ENCODE peak calls at places on chromosome 6, in five cellular contexts. One of them, this sample, is unnamed.

GRCh38 chr6:23170044-23170443 is 600.7 kb downstream of the HDGFL1 start:
- DNase-seq in fibroblast of pulmonary artery: peak
- DNase-seq in DND-41: no peak
- DNase-seq in adrenal gland: no peak
- DNase-seq in PC-9: no peak
- DNase-seq in this sample: no peak

GRCh38 chr6:26233608-26234420 is 131.2 kb upstream of the BTN3A2 start:
- DNase-seq in fibroblast of pulmonary artery: peak
- DNase-seq in DND-41: peak
- DNase-seq in adrenal gland: peak
- DNase-seq in PC-9: peak
- DNase-seq in this sample: no peak

GRCh38 chr6:87575423-87575822 is 14.4 kb downstream of the RARS2 start:
- DNase-seq in fibroblast of pulmonary artery: no peak
- DNase-seq in DND-41: no peak
- DNase-seq in adrenal gland: no peak
- DNase-seq in PC-9: no peak
- DNase-seq in this sample: no peak

GRCh38 chr6:16377470-16377869 is 139.1 kb downstream of the GMPR start:
- DNase-seq in fibroblast of pulmonary artery: no peak
- DNase-seq in DND-41: no peak
- DNase-seq in adrenal gland: no peak
- DNase-seq in PC-9: no peak
- DNase-seq in this sample: no peak

GRCh38 chr6:53417141-53417540 is 68.4 kb upstream of the ELOVL5 start:
- DNase-seq in fibroblast of pulmonary artery: no peak
- DNase-seq in DND-41: no peak
- DNase-seq in adrenal gland: no peak
- DNase-seq in PC-9: no peak
- DNase-seq in this sample: no peak

GRCh38 chr6:149854532-149854931 is 9.6 kb downstream of the LRP11 start:
- DNase-seq in fibroblast of pulmonary artery: no peak
- DNase-seq in DND-41: no peak
- DNase-seq in adrenal gland: no peak
- DNase-seq in PC-9: peak
- DNase-seq in this sample: no peak

GRCh38 chr6:84696181-84696580 is 68.2 kb downstream of the TBX18 start:
- DNase-seq in fibroblast of pulmonary artery: no peak
- DNase-seq in DND-41: no peak
- DNase-seq in adrenal gland: no peak
- DNase-seq in PC-9: no peak
- DNase-seq in this sample: no peak

GRCh38 chr6:34161857-34162515 is 16.1 kb upstream of the GRM4 start:
- DNase-seq in fibroblast of pulmonary artery: no peak
- DNase-seq in DND-41: no peak
- DNase-seq in adrenal gland: no peak
- DNase-seq in PC-9: no peak
- DNase-seq in this sample: no peak

GRCh38 chr6:139230421-139230840 is 61.4 kb downstream of the TXLNB start:
- DNase-seq in fibroblast of pulmonary artery: peak
- DNase-seq in DND-41: no peak
- DNase-seq in adrenal gland: no peak
- DNase-seq in PC-9: peak
- DNase-seq in this sample: peak

GRCh38 chr6:43796910-43797890 is 27.2 kb downstream of the VEGFA start:
- DNase-seq in fibroblast of pulmonary artery: no peak
- DNase-seq in DND-41: no peak
- DNase-seq in adrenal gland: no peak
- DNase-seq in PC-9: no peak
- DNase-seq in this sample: no peak

GRCh38 chr6:37812835-37813234 is 6.7 kb upstream of the ZFAND3 start:
- DNase-seq in fibroblast of pulmonary artery: no peak
- DNase-seq in DND-41: no peak
- DNase-seq in adrenal gland: peak
- DNase-seq in PC-9: no peak
- DNase-seq in this sample: no peak

GRCh38 chr6:14857501-14857900 is 388.4 kb upstream of the JARID2 start:
- DNase-seq in fibroblast of pulmonary artery: no peak
- DNase-seq in DND-41: peak
- DNase-seq in adrenal gland: no peak
- DNase-seq in PC-9: no peak
- DNase-seq in this sample: no peak

GRCh38 chr6:14732845-14733757 is 512.8 kb upstream of the JARID2 start:
- DNase-seq in fibroblast of pulmonary artery: peak
- DNase-seq in DND-41: no peak
- DNase-seq in adrenal gland: no peak
- DNase-seq in PC-9: peak
- DNase-seq in this sample: peak

GRCh38 chr6:16511723-16512584 is 249.3 kb downstream of the ATXN1 start:
- DNase-seq in fibroblast of pulmonary artery: no peak
- DNase-seq in DND-41: peak
- DNase-seq in adrenal gland: no peak
- DNase-seq in PC-9: no peak
- DNase-seq in this sample: no peak

GRCh38 chr6:37663016-37663810 is 34.5 kb downstream of the MDGA1 start:
- DNase-seq in fibroblast of pulmonary artery: peak
- DNase-seq in DND-41: no peak
- DNase-seq in adrenal gland: no peak
- DNase-seq in PC-9: no peak
- DNase-seq in this sample: peak

GRCh38 chr6:150377211-150377781 is 8.5 kb downstream of the IYD start:
- DNase-seq in fibroblast of pulmonary artery: no peak
- DNase-seq in DND-41: no peak
- DNase-seq in adrenal gland: no peak
- DNase-seq in PC-9: peak
- DNase-seq in this sample: no peak

GRCh38 chr6:166910601-166911000 is 45.7 kb downstream of the RNASET2 start:
- DNase-seq in fibroblast of pulmonary artery: no peak
- DNase-seq in DND-41: no peak
- DNase-seq in adrenal gland: no peak
- DNase-seq in PC-9: no peak
- DNase-seq in this sample: peak

GRCh38 chr6:98946266-98946817 is 1.4 kb downstream of the FBXL4 start:
- DNase-seq in fibroblast of pulmonary artery: no peak
- DNase-seq in DND-41: no peak
- DNase-seq in adrenal gland: no peak
- DNase-seq in PC-9: no peak
- DNase-seq in this sample: peak

GRCh38 chr6:98944598-98945011 is 3.1 kb downstream of the FBXL4 start:
- DNase-seq in fibroblast of pulmonary artery: peak
- DNase-seq in DND-41: no peak
- DNase-seq in adrenal gland: peak
- DNase-seq in PC-9: no peak
- DNase-seq in this sample: peak

GRCh38 chr6:98946877-98947410 is 802 bp downstream of the FBXL4 start:
- DNase-seq in fibroblast of pulmonary artery: peak
- DNase-seq in DND-41: peak
- DNase-seq in adrenal gland: no peak
- DNase-seq in PC-9: peak
- DNase-seq in this sample: peak

GRCh38 chr6:98944168-98944567 is 3.6 kb downstream of the FBXL4 start:
- DNase-seq in fibroblast of pulmonary artery: no peak
- DNase-seq in DND-41: no peak
- DNase-seq in adrenal gland: no peak
- DNase-seq in PC-9: no peak
- DNase-seq in this sample: no peak

DNA sequence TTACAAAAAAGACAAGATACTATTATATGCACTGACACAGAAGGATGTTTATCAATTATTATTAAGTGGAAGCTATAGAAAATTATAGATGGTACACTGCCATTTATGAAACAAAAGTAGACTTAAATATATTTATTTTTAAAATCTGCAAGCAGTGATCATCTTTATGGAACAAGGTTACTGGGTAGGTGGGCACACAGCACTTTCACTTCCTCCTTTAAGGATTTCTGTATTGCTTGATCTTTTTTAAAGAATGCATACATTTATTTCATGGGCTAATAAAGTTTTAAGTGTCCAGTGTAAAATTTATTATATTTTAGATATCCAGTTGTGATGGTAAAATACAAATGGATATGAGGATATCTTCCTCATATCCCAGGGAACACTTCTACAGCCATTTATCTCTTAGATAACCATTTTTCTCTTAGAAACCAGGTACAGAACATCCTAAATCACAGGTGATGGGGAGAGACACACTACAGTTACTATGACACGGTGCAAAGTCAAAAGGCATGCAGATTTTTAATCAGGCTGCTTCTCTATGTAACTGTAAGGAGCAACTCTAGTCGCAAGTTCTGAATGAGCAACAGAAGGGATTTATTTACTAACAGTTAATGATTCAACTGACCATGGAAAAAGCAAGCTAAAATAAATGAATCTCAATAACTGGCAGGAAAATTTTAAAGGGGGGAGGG is 2.3 kb downstream of the FBXL4 start:
- DNase-seq in fibroblast of pulmonary artery: no peak
- DNase-seq in DND-41: no peak
- DNase-seq in adrenal gland: no peak
- DNase-seq in PC-9: no peak
- DNase-seq in this sample: no peak
- H3K4me3 ChIP-seq in fibroblast of pulmonary artery: no peak
- H3K4me3 ChIP-seq in DND-41: no peak
- H3K4me3 ChIP-seq in adrenal gland: no peak
- H3K4me3 ChIP-seq in PC-9: peak
- H3K4me3 ChIP-seq in this sample: no peak

DNA sequence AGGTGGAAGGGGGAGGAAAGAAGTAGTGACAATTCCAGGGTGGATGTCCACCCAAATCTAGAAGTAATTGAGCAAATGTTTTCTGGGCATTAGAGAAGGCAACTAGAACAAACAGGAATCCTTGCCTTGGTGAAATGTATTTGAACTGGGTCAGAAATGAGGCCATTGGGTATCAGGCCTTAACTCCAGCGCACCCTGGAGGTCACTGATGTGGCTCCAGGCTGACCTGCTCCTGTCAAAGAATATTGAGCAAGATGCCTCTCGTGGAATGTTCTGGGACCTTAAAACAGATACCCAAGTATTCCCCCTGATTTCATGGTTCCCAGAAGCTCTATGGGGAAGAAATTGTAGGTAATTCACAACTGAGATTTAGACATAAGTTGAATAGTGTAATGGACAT is 6.9 kb downstream of the HLA-DPB1 start:
- DNase-seq in fibroblast of pulmonary artery: no peak
- DNase-seq in DND-41: no peak
- DNase-seq in adrenal gland: no peak
- DNase-seq in PC-9: no peak
- DNase-seq in this sample: peak
- TF ChIP-seq CTCF in fibroblast of pulmonary artery: no peak
- TF ChIP-seq CTCF in DND-41: peak
- TF ChIP-seq CTCF in adrenal gland: peak
- TF ChIP-seq CTCF in PC-9: peak
- TF ChIP-seq CTCF in this sample: peak

DNA sequence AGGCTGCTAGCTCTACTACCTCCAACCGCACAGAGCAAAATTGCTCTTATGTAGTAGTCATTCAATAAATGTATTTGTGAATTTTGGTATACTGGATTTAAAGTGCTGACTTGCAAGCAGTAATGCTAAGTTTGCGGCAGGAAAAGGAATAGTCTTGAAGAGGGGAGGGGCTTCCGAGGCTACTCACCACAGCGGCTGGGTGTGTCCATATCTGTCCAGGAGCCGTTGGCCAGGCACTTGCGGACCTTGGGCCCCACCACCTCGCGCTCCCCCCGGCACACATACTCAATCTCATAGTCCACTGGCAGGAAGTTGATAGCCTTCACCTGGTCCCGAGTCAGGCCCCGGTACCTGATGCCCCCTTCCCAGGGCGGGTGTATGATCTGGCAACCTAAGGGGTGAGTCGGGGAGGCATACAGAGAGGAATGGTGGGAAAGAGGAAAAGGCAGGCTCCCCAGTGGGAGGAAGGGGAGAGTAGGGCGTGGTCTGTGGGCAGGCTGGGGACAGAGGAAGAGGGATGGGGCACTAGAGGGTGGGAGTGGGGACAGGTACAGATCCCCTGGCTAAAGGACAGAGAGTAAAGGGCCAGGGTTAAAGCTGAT is 1.7 kb downstream of the GABBR1 start:
- DNase-seq in fibroblast of pulmonary artery: no peak
- DNase-seq in DND-41: no peak
- DNase-seq in adrenal gland: peak
- DNase-seq in PC-9: no peak
- DNase-seq in this sample: no peak
- H3K4me3 ChIP-seq in fibroblast of pulmonary artery: peak
- H3K4me3 ChIP-seq in DND-41: no peak
- H3K4me3 ChIP-seq in adrenal gland: no peak
- H3K4me3 ChIP-seq in PC-9: no peak
- H3K4me3 ChIP-seq in this sample: peak

GRCh38 chr6:158769696-158770446 is 49.3 kb downstream of the EZR start:
- DNase-seq in fibroblast of pulmonary artery: no peak
- DNase-seq in DND-41: no peak
- DNase-seq in adrenal gland: no peak
- DNase-seq in PC-9: no peak
- DNase-seq in this sample: no peak
- TF ChIP-seq CTCF in fibroblast of pulmonary artery: no peak
- TF ChIP-seq CTCF in DND-41: no peak
- TF ChIP-seq CTCF in adrenal gland: no peak
- TF ChIP-seq CTCF in PC-9: no peak
- TF ChIP-seq CTCF in this sample: no peak

DNA sequence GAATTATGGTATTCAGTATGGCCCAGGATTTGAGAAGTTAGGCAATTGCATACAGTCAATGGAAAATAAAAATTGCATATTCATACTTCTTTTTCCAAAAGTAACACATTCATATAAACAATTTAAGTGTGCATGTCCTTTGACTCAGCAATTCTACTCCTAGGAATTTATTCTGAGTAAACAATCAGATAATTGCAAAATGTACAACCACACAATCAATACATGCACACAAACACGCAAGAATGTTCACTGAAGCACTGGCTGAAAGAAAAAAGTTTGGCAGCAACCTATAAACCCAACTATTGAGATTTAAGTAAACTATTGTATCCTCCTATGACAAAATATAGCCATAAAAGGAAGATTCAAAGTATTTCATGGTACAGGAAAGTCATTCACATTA is 1.6 kb downstream of the CYP39A1 start:
- DNase-seq in fibroblast of pulmonary artery: no peak
- DNase-seq in DND-41: no peak
- DNase-seq in adrenal gland: no peak
- DNase-seq in PC-9: peak
- DNase-seq in this sample: peak
- H3K4me3 ChIP-seq in fibroblast of pulmonary artery: no peak
- H3K4me3 ChIP-seq in DND-41: no peak
- H3K4me3 ChIP-seq in adrenal gland: no peak
- H3K4me3 ChIP-seq in PC-9: peak
- H3K4me3 ChIP-seq in this sample: no peak

GRCh38 chr6:154370545-154370944 is 13.9 kb upstream of the IPCEF1 start:
- DNase-seq in fibroblast of pulmonary artery: peak
- DNase-seq in DND-41: no peak
- DNase-seq in adrenal gland: peak
- DNase-seq in PC-9: no peak
- DNase-seq in this sample: peak
- TF ChIP-seq CTCF in fibroblast of pulmonary artery: peak
- TF ChIP-seq CTCF in DND-41: peak
- TF ChIP-seq CTCF in adrenal gland: peak
- TF ChIP-seq CTCF in PC-9: peak
- TF ChIP-seq CTCF in this sample: peak

GRCh38 chr6:133888931-133889556 is at the start of gene TCF21:
- DNase-seq in fibroblast of pulmonary artery: peak
- DNase-seq in DND-41: no peak
- DNase-seq in adrenal gland: no peak
- DNase-seq in PC-9: no peak
- DNase-seq in this sample: no peak
- H3K4me3 ChIP-seq in fibroblast of pulmonary artery: peak
- H3K4me3 ChIP-seq in DND-41: no peak
- H3K4me3 ChIP-seq in adrenal gland: no peak
- H3K4me3 ChIP-seq in PC-9: no peak
- H3K4me3 ChIP-seq in this sample: no peak